ENCODE peak calls at places on chromosomes 5 and 9, in eight cellular contexts. F is activated effector memory CD4-positive, alpha-beta T cell treated with Interleukin-2 at 50 U/mL for 16 hours; O is mesendoderm; K is suprapubic skin; U is HCT116; X is posterior vena cava; J is NCI-H774; G is HuH-7.5. N is an unnamed sample.

GRCh38 chr9:100120286-100120685 is 21.2 kb downstream of the INVS start:
- DNase-seq in F (no peak), O (no peak), K (no peak), U (no peak), X (no peak), J (no peak), G (no peak), N (no peak)

GRCh38 chr5:68499952-68500351 is 284.4 kb downstream of the PIK3R1 start:
- DNase-seq in F (no peak), O (no peak), K (no peak), U (no peak), X (no peak), J (no peak), G (no peak), N (no peak)

GRCh38 chr9:95513722-95514121 is 3.0 kb downstream of the PTCH1 start:
- DNase-seq in F (no peak), O (peak; percentile 19), K (no peak), U (no peak), X (no peak), J (no peak), G (no peak), N (no peak)

GRCh38 chr5:178244566-178244965 is 12.0 kb upstream of the PHYKPL start:
- DNase-seq in F (no peak), O (no peak), K (no peak), U (no peak), X (no peak), J (no peak), G (no peak), N (no peak)

GRCh38 chr5:96004754-96005153 is 43.1 kb upstream of the ELL2 start:
- DNase-seq in F (no peak), O (no peak), K (no peak), U (no peak), X (no peak), J (no peak), G (no peak), N (no peak)

GRCh38 chr5:33343661-33344327 is 97.0 kb upstream of the TARS1 start:
- DNase-seq in F (no peak), O (no peak), K (no peak), U (peak; percentile 4), X (no peak), J (no peak), G (no peak), N (no peak)

GRCh38 chr5:136030956-136031611 is 2.3 kb downstream of the TGFBI start:
- DNase-seq in F (no peak), O (no peak), K (no peak), U (no peak), X (no peak), J (no peak), G (no peak), N (no peak)

GRCh38 chr9:74117731-74118130 is 379.4 kb upstream of the RORB start:
- DNase-seq in F (no peak), O (no peak), K (no peak), U (no peak), X (no peak), J (no peak), G (no peak), N (no peak)

GRCh38 chr5:9861664-9862256 is 231.6 kb upstream of the TAS2R1 start:
- DNase-seq in F (no peak), O (peak; percentile 63), K (no peak), U (no peak), X (no peak), J (no peak), G (no peak), N (no peak)

GRCh38 chr5:661891-662750 is 31.0 kb downstream of the TPPP start:
- DNase-seq in F (no peak), O (no peak), K (no peak), U (no peak), X (no peak), J (no peak), G (no peak), N (peak; percentile 4)

GRCh38 chr9:105912868-105913516 is 218.7 kb downstream of the TMEM38B start:
- DNase-seq in F (no peak), O (peak; percentile 30), K (no peak), U (peak; percentile 53), X (no peak), J (no peak), G (peak; percentile 10), N (no peak)

GRCh38 chr5:112555197-112555596 is 136.1 kb upstream of the EPB41L4A start:
- DNase-seq in F (no peak), O (no peak), K (no peak), U (no peak), X (no peak), J (no peak), G (no peak), N (no peak)

GRCh38 chr5:172503925-172504730 is 49.8 kb upstream of the SH3PXD2B start:
- DNase-seq in F (no peak), O (no peak), K (peak; percentile 50), U (no peak), X (peak; percentile 90), J (no peak), G (no peak), N (peak; percentile 28)

GRCh38 chr5:5950658-5951057 is 427.7 kb downstream of the MED10 start:
- DNase-seq in F (no peak), O (no peak), K (no peak), U (no peak), X (no peak), J (no peak), G (no peak), N (no peak)

GRCh38 chr5:160850439-160850838 is 1.6 kb downstream of the ATP10B start:
- DNase-seq in F (no peak), O (peak; percentile 32), K (no peak), U (no peak), X (no peak), J (no peak), G (no peak), N (no peak)

GRCh38 chr9:130453487-130453886 is 8.7 kb downstream of the ASS1 start:
- DNase-seq in F (no peak), O (no peak), K (no peak), U (no peak), X (peak; percentile 86), J (peak; percentile 83), G (peak; percentile 68), N (peak; percentile 91)

N was measured in body of pancreas.